ENCODE peak calls at places on chromosomes 6 and 20, in nine cellular contexts. T is NCI-H1105; M is head of caudate nucleus; B is NCI-H2081; K is NAMALWA; P is occipital lobe; Q is uterus; U is activated naive CD8-positive, alpha-beta T cell treated with anti-CD3 and anti-CD28 coated beads, Interleukin-2, amount 10 ng/mL, durations not matched to agents 7 days and 5 days; N is iris pigment epithelial cell. Y is an unnamed sample.

GRCh38 chr6:71205336-71205956 is 83.2 kb upstream of the OGFRL1 start:
- DNase-seq in T (no peak), M (no peak), B (no peak), K (no peak), P (no peak), Q (no peak), U (no peak), N (peak), Y (no peak)

GRCh38 chr20:58549231-58549630 is 34.0 kb upstream of the APCDD1L start:
- DNase-seq in T (no peak), M (no peak), B (no peak), K (no peak), P (no peak), Q (no peak), U (no peak), N (no peak), Y (no peak)

GRCh38 chr6:53811082-53811481 is 16.3 kb downstream of the LRRC1 start:
- DNase-seq in T (peak), M (no peak), B (peak), K (no peak), P (no peak), Q (no peak), U (no peak), N (peak), Y (no peak)

GRCh38 chr20:38109025-38109541 is 56.0 kb downstream of the TGM2 start:
- DNase-seq in T (no peak), M (no peak), B (no peak), K (no peak), P (no peak), Q (peak), U (no peak), N (peak), Y (no peak)

GRCh38 chr6:20534295-20534897 is at the start of gene CDKAL1:
- DNase-seq in T (peak), M (peak), B (peak), K (peak), P (peak), Q (peak), U (peak), N (peak), Y (peak)

GRCh38 chr6:3291346-3291745 is 32.6 kb downstream of the PSMG4 start:
- DNase-seq in T (no peak), M (no peak), B (no peak), K (no peak), P (no peak), Q (no peak), U (no peak), N (no peak), Y (no peak)

GRCh38 chr6:168293641-168294530 is 25.7 kb downstream of the DACT2 start:
- DNase-seq in T (no peak), M (no peak), B (no peak), K (no peak), P (no peak), Q (peak), U (no peak), N (no peak), Y (no peak)

GRCh38 chr20:1528811-1529210 is 28.7 kb downstream of the SIRPD start:
- DNase-seq in T (no peak), M (no peak), B (no peak), K (no peak), P (no peak), Q (no peak), U (no peak), N (peak), Y (no peak)

GRCh38 chr6:34179106-34179720 is 33.3 kb upstream of the GRM4 start:
- DNase-seq in T (no peak), M (no peak), B (no peak), K (no peak), P (no peak), Q (no peak), U (no peak), N (no peak), Y (no peak)

GRCh38 chr6:134619789-134620188 is 301.9 kb upstream of the SGK1 start:
- DNase-seq in T (no peak), M (no peak), B (no peak), K (no peak), P (no peak), Q (no peak), U (no peak), N (peak), Y (no peak)